ENCODE peak calls at places on chromosomes 6 and 20, in seven cellular contexts. L, M, H, Y, F, C and O are unnamed samples.

GRCh38 chr6:13848553-13849150 is 34.3 kb upstream of the MCUR1 start:
- DNase-seq in L (no peak), M (no peak), H (no peak), Y (no peak), F (no peak), C (no peak), O (peak; percentile 20)

GRCh38 chr20:35991142-35991771 is 22.9 kb downstream of the CNBD2 start:
- DNase-seq in L (peak; percentile 22), M (no peak), H (peak; percentile 56), Y (peak; percentile 42), F (peak; percentile 38), C (no peak), O (peak; percentile 73)

GRCh38 chr6:20953019-20953418 is 418.8 kb downstream of the CDKAL1 start:
- DNase-seq in L (peak; percentile 44), M (no peak), H (peak; percentile 25), Y (peak; percentile 26), F (no peak), C (no peak), O (no peak)

GRCh38 chr6:41064841-41065240 is 7.3 kb downstream of the OARD1 start:
- DNase-seq in L (no peak), M (no peak), H (no peak), Y (no peak), F (no peak), C (no peak), O (no peak)

GRCh38 chr6:99016355-99016754 is 68.6 kb upstream of the FBXL4 start:
- DNase-seq in L (peak; percentile 88), M (no peak), H (no peak), Y (no peak), F (peak; percentile 32), C (peak; percentile 4), O (peak; percentile 10)

GRCh38 chr6:12164508-12164770 is 125.7 kb upstream of the EDN1 start:
- DNase-seq in L (no peak), M (no peak), H (no peak), Y (no peak), F (no peak), C (no peak), O (peak; percentile 55)

GRCh38 chr6:30821862-30822784 is 62.2 kb upstream of the DDR1 start:
- DNase-seq in L (no peak), M (no peak), H (no peak), Y (peak; percentile 46), F (peak; percentile 52), C (no peak), O (peak; percentile 65)

GRCh38 chr20:12171927-12172581 is 254.4 kb downstream of the BTBD3 start:
- DNase-seq in L (peak; percentile 93), M (no peak), H (no peak), Y (no peak), F (peak; percentile 28), C (no peak), O (peak; percentile 56)

GRCh38 chr20:45339799-45340198 is 8.4 kb downstream of the SDC4 start:
- DNase-seq in L (no peak), M (no peak), H (no peak), Y (no peak), F (no peak), C (no peak), O (no peak)

GRCh38 chr20:45337367-45338120 is 10.7 kb downstream of the SDC4 start:
- DNase-seq in L (peak; percentile 87), M (peak; percentile 83), H (no peak), Y (no peak), F (peak; percentile 91), C (peak; percentile 66), O (peak; percentile 97)

GRCh38 chr20:45339084-45339483 is 9.1 kb downstream of the SDC4 start:
- DNase-seq in L (no peak), M (no peak), H (no peak), Y (no peak), F (no peak), C (no peak), O (no peak)

GRCh38 chr20:45336530-45337366 is 11.5 kb downstream of the SDC4 start:
- DNase-seq in L (no peak), M (peak; percentile 95), H (no peak), Y (no peak), F (peak; percentile 91), C (peak; percentile 54), O (peak; percentile 96)

DNA sequence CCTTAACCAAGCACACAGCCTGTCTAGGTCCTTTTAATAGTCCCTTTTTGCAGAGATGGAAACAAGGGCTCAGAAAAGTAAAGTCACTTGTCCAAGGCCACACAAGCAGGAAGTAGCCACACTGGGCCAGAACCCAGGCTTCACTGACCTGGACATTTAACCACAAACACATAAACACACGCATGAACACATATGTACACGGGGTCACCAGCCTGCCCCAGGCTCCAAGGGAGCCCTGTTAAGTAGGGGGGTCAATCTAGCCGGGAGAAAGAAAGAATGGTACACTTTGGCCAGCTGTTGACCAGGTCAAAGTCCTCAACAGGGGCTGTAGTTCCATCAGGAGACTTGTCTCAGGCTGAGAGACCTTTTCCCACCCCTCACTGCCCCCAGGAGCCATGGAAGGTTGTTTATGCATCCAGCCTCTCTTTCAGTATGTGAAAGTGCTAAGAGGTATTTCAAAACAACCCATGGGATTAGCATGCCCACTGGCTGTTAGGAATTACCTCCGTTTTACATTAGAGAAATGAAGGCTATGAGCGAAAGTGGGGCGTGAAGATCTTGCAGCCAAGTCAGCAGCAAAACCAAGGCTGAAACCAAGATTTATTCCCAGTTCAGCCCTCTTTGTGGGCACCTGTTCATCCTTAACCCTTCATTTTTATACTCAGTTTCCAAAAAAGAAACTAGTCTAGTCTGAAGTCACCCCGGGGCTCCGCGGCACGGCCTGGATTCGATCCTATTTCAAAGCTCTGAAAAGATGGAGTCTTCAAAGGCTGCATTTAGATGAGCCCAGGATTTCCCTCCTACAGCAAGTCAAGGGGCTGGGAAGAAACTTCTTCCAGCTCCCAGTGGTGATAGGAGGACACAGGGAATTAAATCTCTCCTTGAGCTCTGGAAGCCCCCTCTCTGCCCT is 9.8 kb downstream of the SDC4 start:
- DNase-seq in L (no peak), M (no peak), H (no peak), Y (no peak), F (no peak), C (no peak), O (peak; percentile 47)
- H3K4me3 ChIP-seq in L (no peak overlapping the region), M (no peak overlapping the region), H (no peak overlapping the region), Y (no peak overlapping the region), F (no peak overlapping the region), C (no peak overlapping the region), O (no peak overlapping the region)

GRCh38 chr6:132219901-132220300 is 181.4 kb downstream of the MOXD1 start:
- DNase-seq in L (no peak), M (no peak), H (no peak), Y (no peak), F (peak; percentile 44), C (no peak), O (no peak)

GRCh38 chr6:132214716-132215115 is 186.6 kb downstream of the MOXD1 start:
- DNase-seq in L (no peak), M (no peak), H (no peak), Y (no peak), F (no peak), C (no peak), O (no peak)

GRCh38 chr6:132220800-132221199 is 180.5 kb downstream of the MOXD1 start:
- DNase-seq in L (no peak), M (no peak), H (no peak), Y (no peak), F (no peak), C (no peak), O (no peak)

GRCh38 chr6:132215805-132216204 is 185.5 kb downstream of the MOXD1 start:
- DNase-seq in L (no peak), M (no peak), H (no peak), Y (no peak), F (no peak), C (no peak), O (peak; percentile 29)

GRCh38 chr6:132218063-132218696 is 183.1 kb downstream of the MOXD1 start:
- DNase-seq in L (peak; percentile 40), M (no peak), H (no peak), Y (no peak), F (peak; percentile 45), C (no peak), O (no peak)
- TF ChIP-seq CTCF in L (peak; percentile 45), M (peak; percentile 49), H (peak; percentile 49), Y (peak; percentile 53), F (peak; percentile 57), C (peak; percentile 32), O (peak; percentile 51)

GRCh38 chr6:160043784-160044183 is 74.9 kb downstream of the IGF2R start:
- DNase-seq in L (no peak), M (no peak), H (no peak), Y (no peak), F (no peak), C (no peak), O (no peak)

GRCh38 chr6:160042788-160043301 is 74.0 kb downstream of the IGF2R start:
- DNase-seq in L (no peak), M (no peak), H (no peak), Y (no peak), F (peak; percentile 67), C (no peak), O (peak; percentile 83)

GRCh38 chr6:160040527-160041264 is 71.8 kb downstream of the IGF2R start:
- DNase-seq in L (no peak), M (no peak), H (no peak), Y (no peak), F (no peak), C (no peak), O (no peak)

GRCh38 chr6:160041608-160042007 is 72.7 kb downstream of the IGF2R start:
- DNase-seq in L (peak; percentile 98), M (no peak), H (no peak), Y (no peak), F (peak; percentile 58), C (peak; percentile 52), O (peak; percentile 86)

DNA sequence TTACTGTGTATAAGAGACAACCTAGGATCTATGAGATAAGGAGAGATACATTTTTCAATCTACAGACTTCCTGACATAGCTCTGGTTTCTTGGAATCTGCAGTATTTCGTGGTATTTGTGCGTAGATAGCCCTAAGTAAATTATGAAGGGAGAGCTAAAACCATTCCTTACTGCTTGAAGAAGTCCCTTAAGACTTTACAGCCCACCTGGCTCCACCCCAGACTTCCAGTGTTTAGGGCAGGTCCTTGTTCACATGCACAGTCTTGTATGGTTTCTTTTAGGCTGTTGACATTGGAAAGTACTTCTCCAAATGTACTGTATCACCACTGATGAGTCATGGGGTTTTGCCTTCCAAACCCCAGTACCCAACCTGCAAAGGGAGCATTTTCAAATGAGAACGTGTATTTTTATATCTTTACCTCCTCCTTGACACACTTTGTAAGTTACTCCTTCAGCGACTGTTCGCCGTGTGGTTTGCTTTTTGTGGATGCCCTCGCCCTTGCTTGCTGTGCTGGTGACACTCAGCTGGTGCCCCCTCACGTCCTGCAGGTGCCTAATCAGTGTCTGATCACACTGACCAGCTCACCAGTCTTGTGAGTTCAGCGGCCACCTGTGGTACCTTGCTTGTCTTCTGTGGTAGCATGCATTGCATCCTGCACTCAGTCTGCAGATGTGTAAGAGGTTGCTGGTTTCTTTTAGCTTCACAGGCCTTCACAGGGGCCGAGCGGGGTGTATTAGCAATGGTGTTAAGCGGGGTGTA is 73.3 kb downstream of the IGF2R start:
- DNase-seq in L (peak; percentile 58), M (no peak), H (no peak), Y (no peak), F (peak; percentile 29), C (no peak), O (peak; percentile 79)
- H3K4me3 ChIP-seq in L (no peak overlapping the region), M (no peak overlapping the region), H (no peak overlapping the region), Y (no peak overlapping the region), F (peak overlapping the region; percentile 15), C (no peak overlapping the region), O (no peak overlapping the region)

DNA sequence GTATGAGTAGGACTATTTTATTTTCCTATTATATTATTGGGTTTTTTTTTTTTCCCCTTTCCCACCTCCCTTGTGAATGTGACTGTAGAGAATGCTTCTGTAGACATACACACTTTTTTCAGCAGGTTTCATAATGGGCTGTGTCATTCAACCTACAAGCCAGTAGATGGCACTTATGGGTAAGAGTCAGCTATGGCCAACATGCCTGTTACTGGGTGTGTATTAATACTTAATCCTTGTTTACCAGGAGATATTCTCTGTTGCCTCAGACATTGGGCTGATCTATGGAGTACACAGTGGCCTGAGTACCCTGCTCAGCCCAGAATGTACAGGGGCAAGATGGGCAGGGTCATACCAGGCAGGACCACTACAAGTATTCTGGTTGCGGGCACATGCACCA is 382.5 kb downstream of the EPHA7 start:
- DNase-seq in L (peak; percentile 6), M (no peak), H (no peak), Y (peak; percentile 43), F (peak; percentile 9), C (no peak), O (no peak)
- TF ChIP-seq CTCF in L (peak; percentile 49), M (no peak), H (peak; percentile 61), Y (peak; percentile 64), F (peak; percentile 64), C (no peak), O (no peak)